ENCODE peak calls at places on chromosome 14, in seven cellular contexts. R is SK-N-SH, Q is GM23248, Z is OCI-LY7, Y is HCT116, J is PC-3, F is GM23338. S is an unnamed sample.

GRCh38 chr14:73764406-73764805 is 50.2 kb upstream of the PNMA1 start:
- DNase-seq in Q (no peak), R (no peak), J (no peak), F (no peak), Z (no peak), Y (no peak), S (no peak)

GRCh38 chr14:65332141-65332871 is 80.2 kb upstream of the FUT8 start:
- DNase-seq in Y (no peak), R (no peak), F (no peak), Z (peak; percentile 48), Q (peak; percentile 52), J (peak; percentile 29), S (peak; percentile 90)

GRCh38 chr14:60222820-60223219 is 26.2 kb upstream of the PPM1A start:
- DNase-seq in J (peak; percentile 96), Y (no peak), R (no peak), Z (no peak), Q (no peak), F (no peak), S (no peak)

GRCh38 chr14:85439696-85440328 is 90.1 kb upstream of the FLRT2 start:
- DNase-seq in R (no peak), Z (no peak), Q (peak; percentile 57), F (no peak), Y (no peak), J (no peak), S (no peak)

GRCh38 chr14:78092040-78092439 is 78.1 kb upstream of the NRXN3 start:
- DNase-seq in R (no peak), F (no peak), Y (no peak), Z (no peak), Q (no peak), J (no peak), S (no peak)

GRCh38 chr14:74582910-74583581 is 29.0 kb downstream of the LTBP2 start:
- DNase-seq in Q (peak; percentile 62), F (no peak), Y (no peak), R (no peak), J (peak; percentile 55), Z (no peak), S (no peak)

GRCh38 chr14:65791551-65791981 is 379.0 kb downstream of the FUT8 start:
- DNase-seq in Z (no peak), J (peak; percentile 62), R (peak; percentile 21), Y (no peak), Q (peak; percentile 14), F (no peak), S (no peak)

GRCh38 chr14:91987192-91987591 is 39.7 kb upstream of the FBLN5 start:
- DNase-seq in J (no peak), R (no peak), Y (no peak), Z (no peak), F (no peak), Q (no peak), S (no peak)

GRCh38 chr14:34650786-34651584 is 21.0 kb upstream of the SNX6 start:
- DNase-seq in R (no peak), J (peak; percentile 88), Y (peak; percentile 56), Z (no peak), Q (peak; percentile 99), F (no peak), S (no peak)

GRCh38 chr14:103700753-103701490 is 14.3 kb downstream of the XRCC3 start:
- DNase-seq in J (no peak), F (no peak), Q (no peak), Y (no peak), R (no peak), Z (no peak), S (no peak)

GRCh38 chr14:73049428-73049827 is 8.9 kb upstream of the RBM25 start:
- DNase-seq in Y (no peak), F (no peak), J (no peak), R (no peak), Z (no peak), Q (no peak), S (no peak)

GRCh38 chr14:21308132-21308478 is 28.2 kb downstream of the RPGRIP1 start:
- DNase-seq in R (no peak), Y (no peak), Z (no peak), J (peak; percentile 12), F (peak; percentile 8), Q (no peak), S (peak; percentile 50)

GRCh38 chr14:85590784-85591183 is 60.8 kb downstream of the FLRT2 start:
- DNase-seq in Z (no peak), F (no peak), Q (peak; percentile 62), Y (no peak), J (peak; percentile 47), R (no peak), S (no peak)

GRCh38 chr14:96630281-96630680 is 128.1 kb downstream of the PAPOLA start:
- DNase-seq in J (no peak), R (peak; percentile 0), Y (no peak), Z (no peak), F (no peak), Q (no peak), S (no peak)

GRCh38 chr14:100748403-100748802 is 21.7 kb downstream of the DLK1 start:
- DNase-seq in R (no peak), Z (no peak), F (no peak), J (no peak), Y (no peak), Q (no peak), S (no peak)

GRCh38 chr14:100750762-100751699 is 24.3 kb downstream of the DLK1 start:
- DNase-seq in Z (no peak), Q (no peak), R (no peak), F (no peak), Y (no peak), J (no peak), S (no peak)

GRCh38 chr14:100748944-100749343 is 22.3 kb downstream of the DLK1 start:
- DNase-seq in R (no peak), Q (no peak), Y (no peak), Z (no peak), F (peak; percentile 17), J (no peak), S (no peak)

GRCh38 chr14:100747736-100748135 is 21.0 kb downstream of the DLK1 start:
- DNase-seq in R (no peak), F (no peak), J (no peak), Z (no peak), Y (no peak), Q (no peak), S (no peak)

GRCh38 chr14:100749967-100750597 is 23.4 kb downstream of the DLK1 start:
- DNase-seq in Q (no peak), F (no peak), Z (no peak), J (no peak), R (no peak), Y (no peak), S (no peak)
- H3K9me2 ChIP-seq in Q (no peaks in the 10 kb centered on the region), F (peaks cover 3% of the 10 kb centered on the region), Z (no peaks in the 10 kb centered on the region), J (no peaks in the 10 kb centered on the region), R (no peaks in the 10 kb centered on the region), Y (no peaks in the 10 kb centered on the region), S (no peaks in the 10 kb centered on the region)

DNA sequence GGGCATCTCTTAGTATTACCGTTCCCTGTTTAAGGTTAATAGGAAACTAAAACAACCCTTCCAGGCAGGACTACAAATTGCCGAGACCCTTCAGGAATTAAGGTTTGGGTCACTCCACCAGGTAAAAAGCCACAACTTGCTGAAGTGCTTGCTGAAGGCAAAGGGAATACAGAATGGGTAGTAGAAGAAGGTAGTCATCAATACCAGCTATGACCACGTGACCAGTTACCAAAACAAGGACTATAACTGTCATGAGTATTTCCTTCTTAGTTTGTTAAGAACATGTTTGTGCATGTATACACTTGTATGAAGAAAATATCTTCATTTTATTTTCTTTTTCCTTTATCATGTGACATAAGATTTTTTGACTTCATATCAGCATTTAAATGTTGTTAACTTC is 578.7 kb upstream of the FBXO33 start:
- DNase-seq in Z (no peak), Q (no peak), J (no peak), R (no peak), Y (no peak), F (no peak), S (no peak)
- H3K9me2 ChIP-seq in Z (no peaks in the 10 kb centered on the region), Q (no peaks in the 10 kb centered on the region), J (no peaks in the 10 kb centered on the region), R (no peaks in the 10 kb centered on the region), Y (no peaks in the 10 kb centered on the region), F (peaks cover 11% of the 10 kb centered on the region), S (peaks cover 6% of the 10 kb centered on the region)

GRCh38 chr14:55847766-55848165 is 267.8 kb downstream of the KTN1 start:
- DNase-seq in J (peak; percentile 95), Q (peak; percentile 73), Y (no peak), F (no peak), Z (no peak), R (no peak), S (no peak)
- H3K9me2 ChIP-seq in J (peaks cover 8% of the 10 kb centered on the region), Q (no peaks in the 10 kb centered on the region), Y (no peaks in the 10 kb centered on the region), F (peaks cover 17% of the 10 kb centered on the region), Z (no peaks in the 10 kb centered on the region), R (no peaks in the 10 kb centered on the region), S (no peaks in the 10 kb centered on the region)

DNA sequence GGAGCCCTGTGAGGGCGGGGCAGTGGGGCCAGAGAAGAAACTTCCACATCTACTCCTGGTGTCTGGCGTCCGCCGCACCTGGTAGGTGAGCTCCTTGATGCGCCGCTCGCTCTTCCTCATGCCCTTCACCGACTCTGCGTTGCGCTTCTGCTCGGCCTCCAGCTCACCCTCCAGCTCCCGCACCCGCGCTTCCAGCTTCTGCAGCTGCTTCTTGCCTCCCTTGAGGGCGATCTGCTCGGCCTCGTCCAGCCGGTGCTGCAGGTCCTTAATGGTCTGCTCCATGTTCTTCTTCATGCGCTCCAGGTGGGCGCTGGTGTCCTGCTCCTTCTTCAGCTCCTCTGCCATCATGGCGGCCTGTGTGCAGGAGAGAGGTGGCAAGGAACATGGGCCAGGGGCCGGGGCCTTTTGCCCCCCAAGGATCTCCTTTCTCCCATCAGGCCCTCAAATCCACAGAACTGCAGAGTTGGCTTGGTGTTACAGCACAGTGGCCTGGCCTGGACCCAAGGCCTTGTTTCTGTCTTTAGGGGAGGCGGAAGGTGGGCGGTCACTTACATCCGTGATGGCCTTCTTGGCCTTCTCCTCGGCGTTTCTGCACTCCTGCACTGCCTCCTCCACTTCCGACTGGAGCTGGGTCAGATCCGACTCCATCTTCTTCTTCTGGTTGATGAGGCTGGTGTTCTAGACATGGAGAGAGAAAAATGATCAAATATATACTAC is 7.7 kb downstream of the CMTM5 start:
- DNase-seq in Q (no peak), Z (no peak), R (no peak), J (no peak), F (no peak), Y (no peak), S (no peak)
- H3K9me2 ChIP-seq in Q (no peaks in the 10 kb centered on the region), Z (no peaks in the 10 kb centered on the region), R (no peaks in the 10 kb centered on the region), J (no peaks in the 10 kb centered on the region), F (no peaks in the 10 kb centered on the region), Y (no peaks in the 10 kb centered on the region), S (no peaks in the 10 kb centered on the region)

S was measured in Karpas-422.